ENCODE peak calls at places on chromosome 17, in six cellular contexts. S, Y, H, J, G and W are unnamed samples.

GRCh38 chr17:2940352-2940751 is 123.1 kb downstream of the OR1D5 start:
- DNase-seq in S (no peak), G (no peak), J (no peak), Y (peak), H (peak), W (no peak)

GRCh38 chr17:2092253-2092652 is 37.4 kb downstream of the HIC1 start:
- DNase-seq in G (no peak), Y (no peak), S (no peak), J (no peak), H (no peak), W (no peak)

GRCh38 chr17:83195330-83196087 is 116.1 kb downstream of the METRNL start:
- DNase-seq in H (peak), J (peak), G (no peak), Y (peak), S (no peak), W (peak)

GRCh38 chr17:9261059-9262029 is 240.0 kb downstream of the NTN1 start:
- DNase-seq in H (no peak), S (no peak), Y (no peak), J (no peak), G (no peak), W (no peak)

GRCh38 chr17:48051706-48052486 is 3.7 kb downstream of the NFE2L1 start:
- DNase-seq in Y (peak), H (peak), J (no peak), S (no peak), G (no peak), W (no peak)

GRCh38 chr17:73089918-73090317 is 2.6 kb downstream of the SLC39A11 start:
- DNase-seq in Y (no peak), S (no peak), J (no peak), G (no peak), H (no peak), W (no peak)

GRCh38 chr17:32518856-32519768 is 32.3 kb downstream of the CDK5R1 start:
- DNase-seq in S (no peak), J (peak), H (peak), G (no peak), Y (peak), W (no peak)

GRCh38 chr17:5888811-5889210 is 181.4 kb upstream of the WSCD1 start:
- DNase-seq in S (no peak), H (no peak), G (no peak), Y (no peak), J (peak), W (no peak)

GRCh38 chr17:2084766-2085647 is 30.1 kb downstream of the HIC1 start:
- DNase-seq in J (no peak), G (no peak), H (peak), S (no peak), Y (peak), W (no peak)

GRCh38 chr17:79917902-79918484 is 78.8 kb upstream of the CBX4 start:
- DNase-seq in H (no peak), G (no peak), J (no peak), S (no peak), Y (no peak), W (no peak)

GRCh38 chr17:30116661-30117547 is at the start of gene NSRP1:
- DNase-seq in G (peak), J (peak), S (peak), H (peak), Y (peak), W (peak)

GRCh38 chr17:73657473-73658116 is 13.3 kb upstream of the SDK2 start:
- DNase-seq in H (no peak), J (no peak), S (peak), Y (no peak), G (no peak), W (no peak)

GRCh38 chr17:9409026-9409425 is 166.6 kb downstream of the STX8 start:
- DNase-seq in Y (no peak), S (no peak), G (no peak), H (no peak), J (no peak), W (no peak)

GRCh38 chr17:64278614-64279013 is 15.6 kb upstream of the TEX2 start:
- DNase-seq in Y (no peak), S (no peak), G (no peak), H (no peak), J (no peak), W (peak)

GRCh38 chr17:14935139-14935538 is 330.0 kb downstream of the PMP22 start:
- DNase-seq in G (no peak), H (no peak), J (no peak), S (no peak), Y (no peak), W (no peak)

GRCh38 chr17:69317625-69318024 is 9.3 kb downstream of the ABCA5 start:
- DNase-seq in Y (no peak), S (no peak), G (no peak), H (no peak), J (no peak), W (no peak)

GRCh38 chr17:32492648-32493289 is 6.0 kb downstream of the CDK5R1 start:
- DNase-seq in S (no peak), G (no peak), H (no peak), Y (no peak), J (no peak), W (no peak)

GRCh38 chr17:46874906-46875305 is 23.5 kb downstream of the WNT9B start:
- DNase-seq in J (no peak), H (no peak), G (no peak), Y (no peak), S (no peak), W (no peak)

GRCh38 chr17:81534157-81535006 is 6.2 kb downstream of the FSCN2 start:
- DNase-seq in J (no peak), H (no peak), Y (no peak), S (no peak), G (no peak), W (no peak)

GRCh38 chr17:59963738-59964454 is 644 bp downstream of the RNFT1 start:
- DNase-seq in H (peak), J (no peak), S (peak), Y (peak), G (no peak), W (peak)

GRCh38 chr17:66301418-66301863 is 972 bp upstream of the PRKCA start:
- DNase-seq in S (no peak), J (no peak), H (no peak), Y (no peak), G (no peak), W (no peak)

DNA sequence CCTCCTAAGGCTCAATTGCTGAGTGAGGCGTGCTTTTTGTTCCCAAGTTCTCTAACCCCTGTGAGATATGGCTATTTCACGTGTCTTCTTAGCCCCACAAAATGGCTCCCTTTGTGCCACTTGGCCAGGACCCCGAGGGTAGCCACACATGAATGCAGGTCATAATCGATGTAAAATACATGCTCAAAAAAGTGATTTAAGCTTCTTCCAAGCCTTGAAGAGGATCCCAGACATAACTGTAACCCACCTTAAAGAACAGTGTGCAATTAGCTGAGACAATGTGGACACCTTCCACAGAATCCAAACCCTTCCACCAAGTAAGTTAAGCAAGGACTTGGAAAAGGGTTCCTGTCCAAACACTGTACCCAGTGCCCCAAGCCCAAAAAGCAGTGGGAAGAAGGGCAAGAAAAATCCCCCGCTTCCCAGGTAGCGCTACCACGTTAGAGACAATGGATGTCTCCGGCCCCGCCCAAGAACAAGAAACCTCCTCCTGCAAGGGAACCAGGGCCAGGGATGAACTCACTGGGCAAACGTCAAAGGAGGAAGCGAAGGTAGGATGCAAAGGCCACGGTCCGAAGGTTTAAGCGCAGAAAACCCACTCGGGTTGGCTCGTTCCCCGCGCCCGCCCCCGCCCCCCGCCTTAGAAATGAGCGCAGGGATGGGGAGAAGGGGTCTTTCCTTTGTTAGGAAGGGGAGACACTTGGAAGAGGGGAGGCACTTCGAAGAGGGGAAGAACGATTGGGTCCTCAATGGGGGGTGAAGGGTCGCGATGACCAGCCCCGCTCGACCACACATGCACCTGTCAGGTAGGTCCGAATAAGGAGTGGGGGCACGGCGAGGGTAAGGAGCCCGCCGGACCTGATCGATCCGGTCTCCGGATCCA is 1.1 kb downstream of the JPT1 start:
- DNase-seq in G (no peak), H (peak), J (peak), S (peak), Y (no peak), W (no peak)
- TF ChIP-seq POLR2A in G (no peak), H (no peak), J (no peak), S (peak), Y (no peak), W (no peak)

DNA sequence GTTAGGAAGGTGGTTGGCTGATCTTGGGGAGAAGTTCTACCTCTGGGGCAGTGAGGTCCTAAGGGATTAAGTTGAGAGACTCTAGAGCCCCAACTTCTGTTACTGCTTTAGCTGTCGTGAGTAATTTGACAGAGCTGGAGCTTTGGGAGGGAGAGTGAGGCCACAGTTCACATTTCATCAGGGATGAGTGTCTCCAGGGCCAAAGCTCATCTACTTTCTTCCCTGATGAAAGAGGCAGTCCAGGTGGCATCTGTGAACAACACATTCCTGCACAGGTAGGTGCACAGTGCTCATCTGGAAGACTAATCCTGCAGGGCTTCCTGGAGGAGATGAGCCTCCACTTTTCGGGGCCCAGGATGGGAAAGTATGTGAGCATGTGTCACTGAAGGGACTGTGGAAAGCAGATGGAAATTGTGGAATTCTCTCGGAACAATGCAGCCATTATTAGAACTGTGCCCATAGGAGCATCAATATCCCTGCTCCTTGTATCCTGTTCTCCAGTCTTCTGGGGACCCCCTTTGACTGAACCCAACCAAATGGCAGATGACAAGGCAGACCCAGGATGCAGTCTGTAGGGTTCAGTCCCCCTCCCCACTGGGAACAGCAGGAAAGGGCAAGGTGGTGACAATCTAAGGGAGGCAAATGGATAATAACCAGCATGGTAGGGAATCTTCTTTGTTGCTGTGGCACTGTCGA is 9.0 kb downstream of the DYNLL2 start:
- DNase-seq in J (no peak), Y (no peak), S (no peak), G (no peak), H (no peak), W (no peak)
- TF ChIP-seq POLR2A in J (no peak), Y (no peak), S (no peak), G (no peak), H (no peak), W (no peak)

GRCh38 chr17:36947922-36948716 is 635 bp upstream of the AATF start:
- DNase-seq in J (no peak), S (no peak), G (no peak), H (no peak), Y (no peak), W (peak)

GRCh38 chr17:36949461-36949927 is 740 bp downstream of the AATF start:
- DNase-seq in H (no peak), Y (no peak), G (no peak), S (no peak), J (no peak), W (no peak)

GRCh38 chr17:36946726-36947091 is 2.0 kb upstream of the AATF start:
- DNase-seq in G (no peak), H (no peak), Y (no peak), S (no peak), J (no peak), W (no peak)

GRCh38 chr17:36950027-36950426 is 1.3 kb downstream of the AATF start:
- DNase-seq in S (no peak), Y (no peak), G (no peak), H (no peak), J (no peak), W (no peak)

GRCh38 chr17:36948717-36949460 is at the start of gene AATF:
- DNase-seq in G (peak), J (peak), H (peak), Y (peak), S (peak), W (peak)
- TF ChIP-seq POLR2A in G (no peak), J (peak), H (peak), Y (peak), S (peak), W (peak)

DNA sequence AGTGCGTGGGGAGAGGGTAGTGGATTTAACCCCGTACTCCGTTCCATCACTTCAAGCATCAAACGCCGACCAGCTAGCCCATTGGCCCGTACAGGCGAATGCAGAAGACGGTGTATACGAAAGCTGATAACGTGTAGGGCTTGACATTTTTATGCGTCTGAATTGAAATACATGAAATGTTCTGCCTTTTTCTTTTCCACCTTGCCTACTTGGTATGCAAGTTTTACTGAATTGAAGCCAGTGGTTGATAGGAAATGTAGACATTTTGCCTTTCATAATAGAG is 834 bp upstream of the STAT3 start:
- DNase-seq in H (no peak), G (no peak), J (no peak), S (no peak), Y (no peak), W (no peak)
- TF ChIP-seq POLR2A in H (no peak), G (no peak), J (no peak), S (no peak), Y (no peak), W (no peak)

DNA sequence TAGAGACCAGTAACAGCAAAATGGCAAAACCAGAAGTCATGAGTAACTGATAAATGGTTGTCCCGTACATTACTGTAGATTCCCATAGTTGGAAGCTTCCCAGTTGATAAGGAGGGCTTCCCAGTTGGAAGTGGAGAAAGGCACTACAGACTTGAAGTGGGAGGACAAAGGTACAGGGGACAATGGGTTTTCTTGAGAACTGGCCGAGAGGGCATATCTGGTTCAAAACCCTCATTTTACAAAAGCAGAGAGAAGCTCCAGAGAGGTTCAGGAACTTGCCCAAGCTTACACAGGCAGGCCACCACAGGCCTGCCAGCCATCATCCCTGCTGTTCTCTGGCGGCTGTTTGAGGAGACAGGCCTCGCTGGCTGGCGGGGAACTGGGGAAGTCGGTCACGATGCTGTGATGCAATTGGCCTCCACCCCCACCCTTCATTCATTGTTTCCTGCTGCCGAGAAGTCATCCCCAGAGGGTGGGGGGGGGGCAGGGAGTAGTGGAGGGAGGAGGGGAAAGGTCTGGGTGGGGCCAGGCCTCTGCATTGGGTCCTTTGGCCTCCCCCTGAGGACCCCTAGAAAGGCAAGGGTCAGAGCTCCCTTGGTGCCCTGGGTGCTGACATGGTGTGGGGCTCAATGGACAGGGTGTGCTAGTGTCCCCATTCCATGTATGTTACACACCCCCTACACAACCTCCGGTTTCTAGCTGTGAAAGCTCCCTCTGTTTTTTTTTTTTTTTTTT is 3.0 kb downstream of the UBALD2 start:
- DNase-seq in J (peak), Y (peak), G (no peak), H (peak), S (no peak), W (no peak)
- TF ChIP-seq POLR2A in J (no peak), Y (peak), G (no peak), H (peak), S (no peak), W (no peak)

GRCh38 chr17:44079877-44080821 is 9.6 kb downstream of the G6PC3 start:
- DNase-seq in S (no peak), G (no peak), H (no peak), Y (no peak), J (no peak), W (no peak)
- TF ChIP-seq POLR2A in S (no peak), G (no peak), H (no peak), Y (no peak), J (no peak), W (no peak)